ENCODE peak calls at places on chromosomes 3 and 15, in five cellular contexts. One of them, this sample, is unnamed.

GRCh38 chr15:62799037-62799436 is 243.5 kb upstream of the TPM1 start:
- DNase-seq in upper lobe of left lung: no peak
- DNase-seq in neural progenitor cell: no peak
- DNase-seq in epithelial cell of proximal tubule: no peak
- DNase-seq in ascending aorta: no peak
- DNase-seq in this sample: no peak

GRCh38 chr15:25422021-25422420 is 16.8 kb downstream of the UBE3A start:
- DNase-seq in upper lobe of left lung: no peak
- DNase-seq in neural progenitor cell: no peak
- DNase-seq in epithelial cell of proximal tubule: no peak
- DNase-seq in ascending aorta: no peak
- DNase-seq in this sample: no peak

GRCh38 chr3:184748219-184749135 is 36.6 kb upstream of the MAGEF1 start:
- DNase-seq in upper lobe of left lung: no peak
- DNase-seq in neural progenitor cell: peak; percentile 58
- DNase-seq in epithelial cell of proximal tubule: no peak
- DNase-seq in ascending aorta: no peak
- DNase-seq in this sample: peak; percentile 17

GRCh38 chr3:131303848-131304247 is 77.7 kb upstream of the NUDT16 start:
- DNase-seq in upper lobe of left lung: no peak
- DNase-seq in neural progenitor cell: no peak
- DNase-seq in epithelial cell of proximal tubule: no peak
- DNase-seq in ascending aorta: no peak
- DNase-seq in this sample: no peak

GRCh38 chr3:140198242-140198641 is 263.3 kb downstream of the CLSTN2 start:
- DNase-seq in upper lobe of left lung: no peak
- DNase-seq in neural progenitor cell: no peak
- DNase-seq in epithelial cell of proximal tubule: no peak
- DNase-seq in ascending aorta: no peak
- DNase-seq in this sample: no peak

GRCh38 chr3:161203485-161204098 is 17.5 kb upstream of the NMD3 start:
- DNase-seq in upper lobe of left lung: no peak
- DNase-seq in neural progenitor cell: no peak
- DNase-seq in epithelial cell of proximal tubule: no peak
- DNase-seq in ascending aorta: no peak
- DNase-seq in this sample: no peak

GRCh38 chr3:55521086-55522060 is 34.3 kb upstream of the WNT5A start:
- DNase-seq in upper lobe of left lung: no peak
- DNase-seq in neural progenitor cell: no peak
- DNase-seq in epithelial cell of proximal tubule: no peak
- DNase-seq in ascending aorta: no peak
- DNase-seq in this sample: no peak

GRCh38 chr3:39668420-39668819 is 141.0 kb upstream of the MYRIP start:
- DNase-seq in upper lobe of left lung: no peak
- DNase-seq in neural progenitor cell: peak; percentile 72
- DNase-seq in epithelial cell of proximal tubule: peak; percentile 4
- DNase-seq in ascending aorta: no peak
- DNase-seq in this sample: peak; percentile 28

GRCh38 chr3:33629219-33629618 is 88.8 kb downstream of the CLASP2 start:
- DNase-seq in upper lobe of left lung: no peak
- DNase-seq in neural progenitor cell: no peak
- DNase-seq in epithelial cell of proximal tubule: no peak
- DNase-seq in ascending aorta: no peak
- DNase-seq in this sample: no peak

GRCh38 chr15:60844431-60845174 is 365.7 kb upstream of the ICE2 start:
- DNase-seq in upper lobe of left lung: no peak
- DNase-seq in neural progenitor cell: no peak
- DNase-seq in epithelial cell of proximal tubule: no peak
- DNase-seq in ascending aorta: no peak
- DNase-seq in this sample: no peak

GRCh38 chr3:189003410-189003809 is 168.4 kb upstream of the TPRG1 start:
- DNase-seq in upper lobe of left lung: no peak
- DNase-seq in neural progenitor cell: no peak
- DNase-seq in epithelial cell of proximal tubule: no peak
- DNase-seq in ascending aorta: no peak
- DNase-seq in this sample: no peak

DNA sequence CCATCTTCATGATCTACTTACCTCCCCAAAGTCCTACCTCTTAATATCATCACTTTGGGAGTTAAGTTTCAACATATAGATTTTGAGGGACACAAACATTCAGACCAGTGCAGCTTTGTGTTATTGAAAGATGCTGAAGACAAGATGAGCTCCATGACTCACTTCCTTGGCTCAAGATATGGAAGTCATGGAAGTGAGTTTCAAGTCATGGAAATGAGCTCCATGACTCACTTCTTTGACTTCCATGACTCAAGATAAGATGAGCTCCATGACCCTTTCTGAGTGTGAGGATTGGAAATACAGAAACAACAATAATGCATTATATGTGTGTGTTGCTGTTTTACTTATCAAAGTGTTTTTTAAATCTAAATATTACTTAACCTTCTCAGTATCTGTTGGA is 170.2 kb upstream of the TPRG1 start:
- DNase-seq in upper lobe of left lung: no peak
- DNase-seq in neural progenitor cell: no peak
- DNase-seq in epithelial cell of proximal tubule: peak; percentile 43
- DNase-seq in ascending aorta: no peak
- DNase-seq in this sample: no peak
- TF ChIP-seq CTCF in upper lobe of left lung: no peak
- TF ChIP-seq CTCF in neural progenitor cell: no peak
- TF ChIP-seq CTCF in epithelial cell of proximal tubule: no peak
- TF ChIP-seq CTCF in ascending aorta: no peak
- TF ChIP-seq CTCF in this sample: no peak

GRCh38 chr15:79973445-79974180 is 2.6 kb upstream of the BCL2A1 start:
- DNase-seq in upper lobe of left lung: no peak
- DNase-seq in neural progenitor cell: no peak
- DNase-seq in epithelial cell of proximal tubule: no peak
- DNase-seq in ascending aorta: no peak
- DNase-seq in this sample: no peak

GRCh38 chr15:79972861-79973260 is 1.9 kb upstream of the BCL2A1 start:
- DNase-seq in upper lobe of left lung: no peak
- DNase-seq in neural progenitor cell: no peak
- DNase-seq in epithelial cell of proximal tubule: no peak
- DNase-seq in ascending aorta: no peak
- DNase-seq in this sample: no peak

GRCh38 chr15:79967331-79968182 is 3.4 kb downstream of the BCL2A1 start:
- DNase-seq in upper lobe of left lung: no peak
- DNase-seq in neural progenitor cell: no peak
- DNase-seq in epithelial cell of proximal tubule: no peak
- DNase-seq in ascending aorta: no peak
- DNase-seq in this sample: no peak

GRCh38 chr15:79969175-79969574 is 1.8 kb downstream of the BCL2A1 start:
- DNase-seq in upper lobe of left lung: no peak
- DNase-seq in neural progenitor cell: no peak
- DNase-seq in epithelial cell of proximal tubule: no peak
- DNase-seq in ascending aorta: no peak
- DNase-seq in this sample: no peak

GRCh38 chr15:79970921-79971434 is at the start of gene BCL2A1:
- DNase-seq in upper lobe of left lung: no peak
- DNase-seq in neural progenitor cell: no peak
- DNase-seq in epithelial cell of proximal tubule: peak; percentile 73
- DNase-seq in ascending aorta: no peak
- DNase-seq in this sample: no peak
- H3K4me3 ChIP-seq in upper lobe of left lung: peak within 1 kb of the TSS; percentile 18
- H3K4me3 ChIP-seq in neural progenitor cell: no peak within 1 kb of the TSS
- H3K4me3 ChIP-seq in epithelial cell of proximal tubule: peak within 1 kb of the TSS; percentile 15
- H3K4me3 ChIP-seq in ascending aorta: no peak within 1 kb of the TSS
- H3K4me3 ChIP-seq in this sample: no peak within 1 kb of the TSS

DNA sequence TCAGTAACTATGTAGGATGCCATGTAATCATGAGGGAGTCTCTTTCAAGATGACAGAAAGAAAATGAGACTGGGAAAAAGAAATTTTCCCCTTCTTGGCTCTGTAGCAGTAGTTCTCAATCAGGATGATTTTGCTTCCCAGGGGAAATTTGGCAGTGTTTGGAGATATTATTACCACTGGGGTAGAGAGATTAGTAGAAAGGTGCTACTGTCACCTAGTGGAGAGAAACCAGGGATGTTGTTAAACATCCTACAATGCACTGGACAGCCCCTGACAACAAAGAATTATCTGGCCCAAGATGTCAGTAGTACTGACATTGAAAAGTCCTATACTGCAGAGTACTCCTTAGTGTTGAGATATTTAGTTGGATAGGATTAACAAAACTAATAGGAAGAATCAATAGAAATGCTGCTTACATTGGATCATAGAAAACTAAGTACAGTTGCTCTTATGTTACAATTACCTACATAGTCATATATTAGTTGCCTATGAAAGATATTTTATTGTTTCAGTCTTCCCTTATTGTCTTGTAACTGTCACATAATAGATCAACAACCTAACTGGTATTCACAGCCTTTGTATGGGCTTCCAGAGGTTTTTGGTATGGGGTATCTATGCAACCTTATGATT is 433.3 kb downstream of the RAP2B start:
- DNase-seq in upper lobe of left lung: no peak
- DNase-seq in neural progenitor cell: peak; percentile 36
- DNase-seq in epithelial cell of proximal tubule: no peak
- DNase-seq in ascending aorta: no peak
- DNase-seq in this sample: peak; percentile 15
- TF ChIP-seq CTCF in upper lobe of left lung: peak; percentile 57
- TF ChIP-seq CTCF in neural progenitor cell: peak; percentile 67
- TF ChIP-seq CTCF in epithelial cell of proximal tubule: peak; percentile 92
- TF ChIP-seq CTCF in ascending aorta: peak; percentile 28
- TF ChIP-seq CTCF in this sample: peak; percentile 73

DNA sequence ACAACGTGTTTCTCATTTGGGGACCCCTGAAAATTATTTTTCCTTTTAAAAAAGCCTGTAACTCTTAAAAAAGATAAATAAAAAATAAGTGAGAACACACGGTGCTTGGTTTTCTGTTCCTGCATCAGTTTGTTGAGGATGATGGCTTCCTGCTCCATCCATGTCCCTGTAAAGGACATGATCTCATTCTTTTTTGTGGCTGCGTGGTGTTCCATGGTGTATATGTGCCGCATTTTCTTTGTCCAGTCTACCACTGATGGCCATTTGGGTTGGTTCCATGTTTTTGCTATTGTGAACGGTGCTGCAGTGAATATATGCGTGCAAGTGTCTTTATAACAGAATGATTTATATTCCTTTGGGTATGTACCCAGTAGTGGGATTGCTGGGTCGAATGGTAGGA is 2.3 kb downstream of the TSPAN3 start:
- DNase-seq in upper lobe of left lung: no peak
- DNase-seq in neural progenitor cell: no peak
- DNase-seq in epithelial cell of proximal tubule: no peak
- DNase-seq in ascending aorta: no peak
- DNase-seq in this sample: no peak
- H3K4me3 ChIP-seq in upper lobe of left lung: no peak overlapping the region
- H3K4me3 ChIP-seq in neural progenitor cell: no peak overlapping the region
- H3K4me3 ChIP-seq in epithelial cell of proximal tubule: no peak overlapping the region
- H3K4me3 ChIP-seq in ascending aorta: no peak overlapping the region
- H3K4me3 ChIP-seq in this sample: no peak overlapping the region

DNA sequence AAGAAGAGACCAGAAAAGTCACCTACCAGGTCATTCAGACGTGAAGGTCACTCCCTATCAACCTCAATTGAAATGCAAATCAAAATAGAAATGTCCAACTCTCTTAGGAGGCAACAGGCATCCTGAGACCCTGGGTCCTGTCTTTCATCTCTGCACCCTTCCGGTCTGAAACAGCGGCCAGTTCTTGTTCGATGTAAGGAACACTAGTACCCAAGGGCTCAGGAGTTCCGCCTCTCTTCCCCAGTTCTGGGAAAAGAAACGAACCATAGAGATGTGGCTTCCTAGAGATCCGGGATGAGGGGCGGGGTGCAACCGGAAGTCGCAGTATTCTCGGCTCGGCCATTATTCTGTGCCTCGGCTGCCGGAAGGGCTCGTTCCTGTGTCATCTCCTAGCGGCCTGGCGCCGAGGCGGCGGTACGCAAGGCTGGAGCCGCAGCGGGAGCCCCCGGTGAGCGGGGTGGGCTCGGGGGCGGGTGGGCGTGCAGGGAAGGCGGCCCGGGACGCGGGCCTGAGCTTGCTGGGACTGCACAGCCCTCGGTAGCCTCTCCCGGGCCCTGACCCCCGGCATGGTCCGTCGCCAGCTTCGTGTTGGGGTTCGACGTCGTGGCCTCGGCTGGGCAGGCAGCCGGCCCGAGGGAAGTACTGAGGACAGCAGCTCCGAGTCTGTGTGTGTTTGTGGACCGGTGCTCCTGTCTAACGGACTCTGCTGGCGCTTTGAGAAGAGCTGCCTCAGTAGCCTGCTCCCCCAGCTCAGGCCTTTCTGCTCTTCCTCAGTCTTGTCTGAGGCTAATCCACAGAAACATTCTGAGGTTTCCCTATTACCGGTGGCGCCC is at the start of gene ZNF197:
- DNase-seq in upper lobe of left lung: peak; percentile 91
- DNase-seq in neural progenitor cell: peak; percentile 96
- DNase-seq in epithelial cell of proximal tubule: peak; percentile 38
- DNase-seq in ascending aorta: peak; percentile 12
- DNase-seq in this sample: peak; percentile 72
- TF ChIP-seq CTCF in upper lobe of left lung: peak; percentile 25
- TF ChIP-seq CTCF in neural progenitor cell: peak; percentile 30
- TF ChIP-seq CTCF in epithelial cell of proximal tubule: no peak
- TF ChIP-seq CTCF in ascending aorta: no peak
- TF ChIP-seq CTCF in this sample: no peak

GRCh38 chr15:85313339-85313738 is 67.1 kb upstream of the AKAP13 start:
- DNase-seq in upper lobe of left lung: no peak
- DNase-seq in neural progenitor cell: no peak
- DNase-seq in epithelial cell of proximal tubule: no peak
- DNase-seq in ascending aorta: no peak
- DNase-seq in this sample: no peak

GRCh38 chr15:85311647-85312046 is 68.8 kb upstream of the AKAP13 start:
- DNase-seq in upper lobe of left lung: no peak
- DNase-seq in neural progenitor cell: no peak
- DNase-seq in epithelial cell of proximal tubule: no peak
- DNase-seq in ascending aorta: no peak
- DNase-seq in this sample: no peak

GRCh38 chr15:85312486-85312885 is 67.9 kb upstream of the AKAP13 start:
- DNase-seq in upper lobe of left lung: no peak
- DNase-seq in neural progenitor cell: no peak
- DNase-seq in epithelial cell of proximal tubule: peak; percentile 84
- DNase-seq in ascending aorta: no peak
- DNase-seq in this sample: no peak

GRCh38 chr15:85314139-85314538 is 66.3 kb upstream of the AKAP13 start:
- DNase-seq in upper lobe of left lung: no peak
- DNase-seq in neural progenitor cell: no peak
- DNase-seq in epithelial cell of proximal tubule: no peak
- DNase-seq in ascending aorta: no peak
- DNase-seq in this sample: no peak

DNA sequence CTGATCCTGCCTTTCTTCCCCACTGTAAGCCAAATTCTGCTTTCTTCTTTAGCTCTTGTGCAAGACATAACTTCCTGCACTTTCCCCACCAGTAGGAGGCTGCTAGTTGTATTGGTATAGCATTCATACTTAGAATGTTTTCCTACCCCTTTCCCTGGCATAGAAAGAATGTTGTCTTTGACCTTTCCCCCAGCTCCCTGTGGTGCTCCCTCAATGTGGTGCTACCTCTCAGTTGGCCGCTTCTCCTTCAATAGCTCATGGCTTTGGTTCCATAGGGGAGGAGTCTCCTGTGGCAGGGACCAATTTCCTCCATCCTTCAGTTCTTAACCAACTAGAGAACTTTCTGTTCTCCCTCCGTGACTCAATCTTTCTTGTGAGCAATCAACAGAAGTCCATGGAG is 67.5 kb upstream of the AKAP13 start:
- DNase-seq in upper lobe of left lung: no peak
- DNase-seq in neural progenitor cell: no peak
- DNase-seq in epithelial cell of proximal tubule: peak; percentile 51
- DNase-seq in ascending aorta: no peak
- DNase-seq in this sample: no peak
- H3K4me3 ChIP-seq in upper lobe of left lung: no peak overlapping the region
- H3K4me3 ChIP-seq in neural progenitor cell: no peak overlapping the region
- H3K4me3 ChIP-seq in epithelial cell of proximal tubule: no peak overlapping the region
- H3K4me3 ChIP-seq in ascending aorta: no peak overlapping the region
- H3K4me3 ChIP-seq in this sample: no peak overlapping the region

GRCh38 chr3:178022599-178022998 is 513.6 kb upstream of the KCNMB2 start:
- DNase-seq in upper lobe of left lung: no peak
- DNase-seq in neural progenitor cell: no peak
- DNase-seq in epithelial cell of proximal tubule: no peak
- DNase-seq in ascending aorta: no peak
- DNase-seq in this sample: no peak
- TF ChIP-seq CTCF in upper lobe of left lung: no peak
- TF ChIP-seq CTCF in neural progenitor cell: no peak
- TF ChIP-seq CTCF in epithelial cell of proximal tubule: no peak
- TF ChIP-seq CTCF in ascending aorta: no peak
- TF ChIP-seq CTCF in this sample: no peak